ENCODE peak calls at places on chromosomes 12 and 14, in four cellular contexts. X is fibroblast of villous mesenchyme, D is foreskin fibroblast, L is left ventricle myocardium inferior. R is an unnamed sample.
A peak's percentile ranks its signal among the peaks of the same experiment; 100 is the strongest.

GRCh38 chr12:11771356-11771755 is 121.9 kb downstream of the ETV6 start:
- DNase-seq in X (peak; percentile 28), D (no peak), L (no peak), R (no peak)

GRCh38 chr12:43550831-43551270 is 1.2 kb downstream of the ADAMTS20 start:
- DNase-seq in X (no peak), D (no peak), L (no peak), R (no peak)

GRCh38 chr14:23249810-23250209 is 12.1 kb downstream of the RNF212B start:
- DNase-seq in X (no peak), D (no peak), L (no peak), R (no peak)

GRCh38 chr12:25864287-25864686 is 94.2 kb upstream of the RASSF8 start:
- DNase-seq in X (no peak), D (peak; percentile 9), L (no peak), R (no peak)

GRCh38 chr14:50039734-50040400 is 76.5 kb downstream of the VCPKMT start:
- DNase-seq in X (peak; percentile 87), D (peak; percentile 31), L (peak; percentile 42), R (no peak)

GRCh38 chr12:124194521-124195225 is 100.2 kb upstream of the RFLNA start:
- DNase-seq in X (no peak), D (no peak), L (no peak), R (no peak)

GRCh38 chr12:71981149-71981548 is 42.5 kb downstream of the TPH2 start:
- DNase-seq in X (peak; percentile 2), D (no peak), L (no peak), R (no peak)

GRCh38 chr12:102095677-102096263 is 24.1 kb downstream of the NUP37 start:
- DNase-seq in X (peak; percentile 61), D (peak; percentile 61), L (no peak), R (peak; percentile 4)

GRCh38 chr12:120196363-120196762 is 1.8 kb upstream of the GCN1 start:
- DNase-seq in X (peak; percentile 32), D (no peak), L (no peak), R (no peak)

GRCh38 chr14:61620130-61620946 is 75.0 kb upstream of the HIF1A start:
- DNase-seq in X (peak; percentile 98), D (peak; percentile 94), L (no peak), R (peak; percentile 98)

GRCh38 chr12:725076-725475 is 27.3 kb upstream of the WNK1 start:
- DNase-seq in X (no peak), D (no peak), L (no peak), R (no peak)

GRCh38 chr12:3697311-3697870 is 55.5 kb downstream of the CRACR2A start:
- DNase-seq in X (peak; percentile 11), D (peak; percentile 30), L (no peak), R (no peak)

GRCh38 chr14:20712900-20713299 is 24.3 kb downstream of the ANG start:
- DNase-seq in X (no peak), D (no peak), L (no peak), R (no peak)
- H3K4me3 ChIP-seq in X (no peak overlapping the region), D (no peak overlapping the region), L (no peak overlapping the region), R (no peak overlapping the region)

DNA sequence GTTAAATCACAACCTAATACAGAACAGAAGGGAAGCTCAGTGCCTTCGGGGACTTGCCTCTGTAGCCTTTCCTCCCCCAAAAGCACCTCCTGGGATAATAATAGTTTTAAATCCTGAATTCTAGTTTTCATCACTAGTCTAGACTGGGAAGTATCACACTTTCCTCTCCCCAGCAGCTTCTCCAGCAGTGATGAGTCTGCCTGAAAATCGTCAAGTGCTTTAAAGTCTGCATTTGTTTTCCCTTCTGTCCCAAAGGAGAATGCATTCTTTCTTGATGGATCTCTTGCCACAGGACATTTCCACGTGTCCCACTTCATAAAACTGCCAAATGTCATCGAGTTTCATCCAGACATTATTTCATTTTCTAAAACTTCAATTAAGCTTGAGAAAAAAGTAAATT is 15.0 kb downstream of the CSRP2 start:
- DNase-seq in X (peak; percentile 46), D (peak; percentile 75), L (no peak), R (peak; percentile 60)
- H3K4me3 ChIP-seq in X (no peak overlapping the region), D (peak overlapping the region; percentile 23), L (no peak overlapping the region), R (no peak overlapping the region)

DNA sequence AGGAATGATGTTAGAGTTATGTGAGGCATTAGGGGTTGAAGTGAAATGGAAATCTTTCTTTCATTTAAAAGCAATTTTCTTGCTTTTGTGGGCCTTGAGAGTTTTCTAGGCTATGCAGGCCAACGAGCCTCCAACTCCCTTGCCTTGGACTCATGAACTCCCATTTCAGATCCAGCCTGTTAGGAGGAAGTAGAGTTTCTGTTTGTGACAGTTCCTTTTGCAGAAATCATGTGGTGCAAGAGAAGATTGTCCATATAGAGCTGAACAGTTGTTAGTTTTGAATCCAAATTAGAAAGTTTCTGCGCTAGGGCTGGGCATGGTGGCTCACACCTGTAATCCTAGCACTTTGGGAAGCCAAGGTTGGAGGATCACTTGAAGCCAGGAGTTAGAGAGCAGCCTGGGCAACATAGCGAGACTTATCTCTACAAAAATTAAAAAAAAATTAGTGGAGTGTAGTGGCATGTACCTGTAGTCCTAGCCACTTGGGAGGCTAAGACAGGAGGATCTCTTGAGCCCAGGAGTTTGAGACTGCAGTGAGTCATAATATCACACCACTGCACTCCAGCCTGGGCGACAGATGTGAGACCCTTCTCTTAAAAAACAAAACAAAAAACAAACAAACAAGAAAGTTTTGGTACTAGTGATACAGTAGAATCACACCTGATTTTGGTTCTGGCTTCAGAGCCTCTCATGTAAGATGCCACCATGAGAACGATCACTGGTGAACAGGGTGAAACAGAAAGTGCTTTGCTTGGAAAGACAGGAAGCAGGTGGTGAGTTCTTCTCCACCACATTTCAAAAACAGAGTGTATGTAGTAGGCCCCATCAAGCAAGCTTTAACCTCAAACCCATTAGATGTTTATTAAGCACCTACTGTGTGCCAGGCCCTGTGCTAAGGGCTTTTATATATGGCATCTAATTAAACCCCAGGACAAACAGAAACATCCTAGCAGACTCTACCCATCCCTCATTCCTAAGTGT is 47.5 kb upstream of the MED13L start:
- DNase-seq in X (no peak), D (no peak), L (no peak), R (no peak)
- H3K4me3 ChIP-seq in X (no peak overlapping the region), D (no peak overlapping the region), L (no peak overlapping the region), R (no peak overlapping the region)

GRCh38 chr14:34692898-34693227 is 21.5 kb downstream of the CFL2 start:
- DNase-seq in X (no peak), D (no peak), L (no peak), R (no peak)
- H3K4me3 ChIP-seq in X (peak overlapping the region; percentile 33), D (no peak overlapping the region), L (peak overlapping the region; percentile 60), R (no peak overlapping the region)

GRCh38 chr12:51911788-51912711 is 4.7 kb downstream of the ACVRL1 start:
- DNase-seq in X (no peak), D (peak; percentile 42), L (no peak), R (no peak)
- H3K4me3 ChIP-seq in X (no peak overlapping the region), D (no peak overlapping the region), L (peak overlapping the region; percentile 74), R (no peak overlapping the region)

GRCh38 chr12:55982319-55982936 is 8.6 kb downstream of the RAB5B start:
- DNase-seq in X (peak; percentile 34), D (no peak), L (no peak), R (no peak)
- H3K4me3 ChIP-seq in X (no peak overlapping the region), D (no peak overlapping the region), L (no peak overlapping the region), R (no peak overlapping the region)

GRCh38 chr14:51848120-51848519 is 12.3 kb upstream of the GNG2 start:
- DNase-seq in X (no peak), D (no peak), L (no peak), R (no peak)

GRCh38 chr14:51845811-51846210 is 14.6 kb upstream of the GNG2 start:
- DNase-seq in X (no peak), D (peak; percentile 60), L (no peak), R (no peak)

GRCh38 chr14:51849095-51849494 is 11.3 kb upstream of the GNG2 start:
- DNase-seq in X (no peak), D (peak; percentile 51), L (no peak), R (no peak)

GRCh38 chr14:51847489-51847796 is 13.0 kb upstream of the GNG2 start:
- DNase-seq in X (no peak), D (no peak), L (no peak), R (no peak)

DNA sequence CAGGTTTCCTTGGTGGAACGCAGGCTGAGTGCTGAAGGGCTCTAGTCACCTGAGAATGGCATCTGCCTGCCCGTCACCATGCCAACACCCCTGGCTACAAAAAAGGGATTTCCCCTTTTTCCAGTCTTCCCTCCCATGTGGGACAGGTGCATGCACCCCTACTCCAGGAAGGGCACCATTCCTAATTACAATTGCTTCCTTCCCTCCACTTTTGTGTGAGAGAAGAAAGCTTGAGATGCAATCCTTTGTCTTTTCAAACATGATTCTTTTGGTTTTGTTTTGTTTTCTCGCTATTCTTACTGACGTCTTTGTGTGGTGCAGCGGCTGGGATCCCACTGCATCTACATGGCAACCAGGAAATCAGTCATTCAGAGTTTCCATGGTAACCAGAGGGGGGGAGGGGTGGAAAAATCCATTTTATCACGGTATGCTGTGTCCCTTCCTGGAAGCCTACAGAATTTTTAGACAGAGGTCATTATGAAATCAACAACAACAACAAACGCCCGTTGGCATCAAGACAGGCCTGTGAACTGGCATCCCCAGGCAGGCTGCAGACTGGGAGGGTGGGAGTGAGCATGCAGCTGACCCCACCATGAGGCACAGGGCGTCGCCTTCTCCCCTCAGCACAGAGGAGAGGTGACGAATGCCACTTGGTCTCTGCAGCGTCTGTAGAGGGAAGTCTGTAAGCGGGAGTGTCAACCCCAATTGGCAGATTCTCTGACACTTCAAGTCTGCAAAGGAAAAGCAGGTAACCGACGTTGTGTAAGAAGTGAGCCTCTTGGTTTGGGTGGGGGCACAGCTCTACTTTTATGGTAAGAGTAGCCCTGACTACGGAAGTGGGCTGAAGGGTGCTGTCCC is 13.6 kb upstream of the GNG2 start:
- DNase-seq in X (no peak), D (peak; percentile 18), L (peak; percentile 19), R (no peak)
- H3K4me3 ChIP-seq in X (no peak overlapping the region), D (no peak overlapping the region), L (peak overlapping the region; percentile 47), R (no peak overlapping the region)

GRCh38 chr14:77175843-77176242 is 5.8 kb upstream of the TMEM63C start:
- DNase-seq in X (no peak), D (no peak), L (no peak), R (no peak)

GRCh38 chr14:77170045-77170444 is 11.6 kb upstream of the TMEM63C start:
- DNase-seq in X (no peak), D (no peak), L (no peak), R (no peak)
- H3K4me3 ChIP-seq in X (no peak overlapping the region), D (no peak overlapping the region), L (no peak overlapping the region), R (no peak overlapping the region)

DNA sequence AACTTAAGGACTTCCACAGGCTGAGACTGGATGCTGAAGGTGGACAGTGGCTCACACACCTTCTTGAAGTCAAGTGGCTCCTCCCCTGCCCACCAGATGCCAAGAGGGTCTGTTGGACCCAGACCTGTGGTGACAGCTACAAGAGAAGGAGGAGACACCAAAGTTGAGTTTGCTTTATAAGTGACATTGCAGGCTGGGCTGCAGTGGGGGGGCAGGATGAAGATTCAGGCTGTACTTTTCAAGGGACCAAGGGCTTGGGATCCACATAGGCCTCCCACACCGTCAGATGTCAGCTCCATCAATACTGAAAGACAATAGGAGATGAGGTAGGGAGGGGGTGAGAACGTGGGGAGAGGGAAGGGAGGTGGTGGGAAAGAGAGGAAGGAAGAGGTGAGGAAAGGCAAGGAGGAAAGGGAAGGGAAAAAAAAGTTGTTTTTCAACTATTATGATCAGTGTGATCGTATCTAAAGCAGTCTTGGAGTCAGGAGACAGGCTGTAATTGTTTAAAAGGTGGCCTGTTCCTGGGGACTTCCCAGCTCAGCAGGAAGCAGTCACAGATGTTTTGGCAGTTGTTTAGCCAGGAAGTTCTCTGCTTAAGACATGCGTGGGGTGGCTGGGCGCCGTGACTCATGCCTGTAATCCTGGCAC is 84.1 kb upstream of the RESF1 start:
- DNase-seq in X (peak; percentile 84), D (peak; percentile 74), L (peak; percentile 55), R (peak; percentile 32)
- H3K4me3 ChIP-seq in X (no peak overlapping the region), D (no peak overlapping the region), L (no peak overlapping the region), R (no peak overlapping the region)

R was measured in skeletal muscle cell.